ENCODE peak calls at places on chromosomes 13 and 19, in five cellular contexts. L, X, K, S and B are unnamed samples. For H3K9me3, the result is how much of the 10 kb centered on the place peaks cover.

GRCh38 chr13:35988648-35989081 is 142.5 kb downstream of the DCLK1 start:
- DNase-seq in K (no peak), X (no peak), S (no peak), L (no peak), B (no peak)

GRCh38 chr19:16676101-16676798 is 15.3 kb downstream of the TMEM38A start:
- DNase-seq in L (no peak), S (no peak), X (no peak), K (no peak), B (no peak)

GRCh38 chr19:40688987-40689338 is 1.5 kb downstream of the NUMBL start:
- DNase-seq in K (no peak), S (no peak), L (no peak), X (no peak), B (no peak)

GRCh38 chr13:98458431-98458830 is 118.5 kb downstream of the STK24 start:
- DNase-seq in K (no peak), L (no peak), X (no peak), S (peak), B (no peak)

GRCh38 chr19:35327642-35328041 is 1.3 kb upstream of the CD22 start:
- DNase-seq in S (no peak), X (no peak), K (no peak), L (no peak), B (no peak)

GRCh38 chr13:45219123-45219891 is 18.5 kb upstream of the KCTD4 start:
- DNase-seq in K (no peak), S (no peak), X (no peak), L (no peak), B (no peak)

GRCh38 chr13:79995334-79995733 is 345.6 kb downstream of the SPRY2 start:
- DNase-seq in X (no peak), S (no peak), L (no peak), K (peak), B (no peak)

GRCh38 chr19:47187797-47188196 is 43.2 kb downstream of the BBC3 start:
- DNase-seq in S (no peak), L (no peak), X (no peak), K (no peak), B (no peak)

GRCh38 chr13:46334008-46334407 is 53.0 kb downstream of the RUBCNL start:
- DNase-seq in K (no peak), L (no peak), X (no peak), S (no peak), B (no peak)

GRCh38 chr19:4374451-4375163 is 25.7 kb downstream of the SH3GL1 start:
- DNase-seq in L (no peak), K (peak), X (peak), S (peak), B (peak)

GRCh38 chr19:11264452-11265176 is 2.3 kb upstream of the DOCK6 start:
- DNase-seq in S (peak), X (no peak), K (no peak), L (no peak), B (peak)

GRCh38 chr19:54311486-54311885 is 1.5 kb downstream of the LILRA5 start:
- DNase-seq in L (no peak), S (no peak), X (no peak), K (no peak), B (no peak)

GRCh38 chr13:114121496-114122466 is 10.6 kb downstream of the RASA3 start:
- DNase-seq in S (no peak), L (no peak), K (no peak), X (no peak), B (peak)

GRCh38 chr19:48844472-48844871 is 8.2 kb upstream of the HSD17B14 start:
- DNase-seq in L (no peak), X (peak), S (no peak), K (peak), B (no peak)

GRCh38 chr13:22777207-22777606 is 403.6 kb upstream of the SGCG start:
- DNase-seq in K (no peak), S (no peak), L (no peak), X (no peak), B (no peak)

GRCh38 chr19:46866407-46867132 is 5.8 kb downstream of the ARHGAP35 start:
- DNase-seq in S (no peak), X (no peak), K (no peak), L (no peak), B (no peak)

GRCh38 chr19:11096210-11096841 is 7.1 kb downstream of the LDLR start:
- DNase-seq in L (peak), K (peak), S (peak), X (peak), B (peak)

GRCh38 chr13:51328488-51328887 is 11.0 kb upstream of the SERPINE3 start:
- DNase-seq in L (no peak), S (no peak), K (no peak), X (no peak), B (no peak)

GRCh38 chr13:26508885-26509284 is 48.6 kb upstream of the WASF3 start:
- DNase-seq in K (peak), X (no peak), L (no peak), S (peak), B (peak)

GRCh38 chr19:29812080-29812880 is 489 bp downstream of the CCNE1 start:
- DNase-seq in L (peak), S (peak), K (no peak), X (no peak), B (peak)

GRCh38 chr13:75399168-75399878 is 82.6 kb downstream of the TBC1D4 start:
- DNase-seq in K (no peak), X (no peak), S (no peak), L (no peak), B (no peak)

GRCh38 chr13:23701646-23702045 is 131.4 kb downstream of the TNFRSF19 start:
- DNase-seq in L (no peak), S (peak), K (peak), X (peak), B (peak)

GRCh38 chr13:30111810-30112209 is 195.5 kb downstream of the KATNAL1 start:
- DNase-seq in X (no peak), L (no peak), S (no peak), K (no peak), B (no peak)

GRCh38 chr13:37700887-37701286 is 102.3 kb upstream of the POSTN start:
- DNase-seq in L (no peak), X (no peak), S (no peak), K (peak), B (no peak)

GRCh38 chr19:10271543-10272086 is 695 bp downstream of the ICAM1 start:
- DNase-seq in L (no peak), X (no peak), S (no peak), K (peak), B (peak)

GRCh38 chr13:40204246-40204645 is 462.2 kb downstream of the FOXO1 start:
- DNase-seq in X (no peak), K (no peak), S (no peak), L (no peak), B (no peak)

DNA sequence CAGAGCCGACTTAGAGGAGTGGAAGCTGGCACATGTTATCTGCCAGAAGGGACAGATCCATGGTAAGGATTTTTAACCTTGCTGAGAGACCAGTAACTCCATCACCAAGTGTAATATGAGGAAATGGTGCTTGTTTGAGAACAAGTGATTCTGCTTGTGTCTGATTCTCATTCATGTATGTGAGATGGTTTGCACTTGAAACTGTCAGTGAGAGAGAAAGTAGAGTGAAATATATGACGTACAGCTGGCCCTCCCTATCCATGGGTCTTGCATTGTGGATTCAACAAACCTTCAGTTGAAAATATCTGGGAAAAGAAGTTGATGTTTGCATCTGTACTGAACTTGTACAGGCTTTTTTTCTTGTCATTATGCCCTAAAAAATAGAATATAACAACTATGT is 2.0 kb upstream of the ZNF461 start:
- DNase-seq in K (no peak), X (no peak), L (no peak), S (no peak), B (no peak)
- H3K9me3 ChIP-seq in K (under half), X (under half), L (under half), S (under half), B (under half)

GRCh38 chr13:66974174-66974573 is 256.0 kb downstream of the PCDH9 start:
- DNase-seq in X (no peak), K (peak), S (no peak), L (no peak), B (no peak)
- H3K4me3 ChIP-seq in X (no peak), K (no peak), S (no peak), L (no peak), B (no peak)

DNA sequence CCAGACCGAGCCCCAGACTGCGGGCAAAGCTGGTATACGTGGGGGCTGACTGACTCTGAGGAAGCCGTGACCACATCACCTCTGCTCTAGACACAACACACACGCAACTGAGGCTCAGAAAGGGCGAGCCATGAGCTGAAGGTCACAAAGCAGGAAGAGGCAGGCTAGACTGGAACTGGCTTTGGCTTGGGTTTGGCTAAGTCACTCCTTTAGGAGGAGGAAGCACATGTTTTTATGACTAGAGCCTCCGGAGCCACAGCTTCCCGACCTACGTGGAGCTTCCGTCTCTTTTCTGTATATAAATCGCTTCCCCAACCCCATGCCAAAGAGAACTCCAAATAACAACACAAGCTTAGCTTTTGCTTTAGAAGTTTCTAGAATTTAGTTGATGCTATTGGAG is 48.0 kb downstream of the RFX2 start:
- DNase-seq in S (no peak), X (peak), L (peak), K (no peak), B (peak)
- H3K27ac ChIP-seq in S (peak), X (no peak), L (no peak), K (no peak), B (peak)

DNA sequence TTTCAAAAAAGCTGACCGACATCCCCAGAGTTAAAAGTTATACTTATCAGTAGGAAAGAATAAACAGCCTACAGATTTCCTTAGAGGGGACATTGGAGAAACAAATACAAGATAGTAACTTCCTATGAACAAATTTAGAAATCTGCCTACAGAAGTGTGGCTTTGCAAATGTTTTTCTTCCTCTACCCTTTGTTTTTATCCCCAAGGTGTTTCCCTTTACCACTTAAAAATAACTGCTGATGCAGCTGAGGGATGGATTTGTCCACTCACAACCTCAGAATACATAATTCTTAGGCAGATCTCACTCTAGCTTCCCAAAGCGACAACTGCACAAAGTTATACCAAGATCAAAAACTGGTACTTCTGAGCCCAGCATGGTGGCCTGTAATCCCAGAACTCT is 20.9 kb downstream of the MED4 start:
- DNase-seq in X (no peak), K (no peak), L (no peak), S (no peak), B (no peak)
- H3K9me3 ChIP-seq in X (under half), K (under half), L (under half), S (under half), B (under half)